ENCODE peak calls at places on chromosomes 6 and 20, in seven cellular contexts. I, T, O, H, S, W and F are unnamed samples.

GRCh38 chr6:24188571-24188970 is 62.6 kb downstream of the NRSN1 start:
- DNase-seq in I (no peak), T (no peak), O (no peak), H (no peak), S (no peak), W (no peak), F (no peak)

GRCh38 chr6:137717074-137718073 is 149.7 kb upstream of the TNFAIP3 start:
- DNase-seq in I (no peak), T (no peak), O (no peak), H (no peak), S (no peak), W (no peak), F (no peak)

GRCh38 chr20:51749674-51750036 is 18.5 kb downstream of the ATP9A start:
- DNase-seq in I (no peak), T (no peak), O (no peak), H (no peak), S (no peak), W (no peak), F (no peak)

GRCh38 chr6:118776607-118777549 is 117.1 kb upstream of the ASF1A start:
- DNase-seq in I (peak; percentile 20), T (peak; percentile 64), O (peak; percentile 53), H (peak; percentile 23), S (peak; percentile 64), W (peak; percentile 62), F (no peak)

GRCh38 chr6:8441452-8441851 is 6.1 kb upstream of the SLC35B3 start:
- DNase-seq in I (no peak), T (no peak), O (no peak), H (no peak), S (no peak), W (no peak), F (no peak)

GRCh38 chr6:38715016-38715809 is at the start of gene DNAH8:
- DNase-seq in I (no peak), T (no peak), O (peak; percentile 49), H (peak; percentile 23), S (peak; percentile 47), W (no peak), F (peak; percentile 36)

GRCh38 chr6:29631209-29631810 is 1.7 kb downstream of the GABBR1 start:
- DNase-seq in I (no peak), T (no peak), O (peak; percentile 68), H (no peak), S (no peak), W (peak; percentile 56), F (no peak)

GRCh38 chr20:17615645-17616479 is 46.0 kb downstream of the DSTN start:
- DNase-seq in I (no peak), T (no peak), O (no peak), H (peak; percentile 5), S (peak; percentile 9), W (no peak), F (no peak)

GRCh38 chr6:91895592-91895991 is 1308.7 kb upstream of the MAP3K7 start:
- DNase-seq in I (no peak), T (no peak), O (no peak), H (no peak), S (no peak), W (no peak), F (no peak)

GRCh38 chr20:9112541-9113515 is 43.9 kb downstream of the PLCB4 start:
- DNase-seq in I (no peak), T (no peak), O (no peak), H (no peak), S (no peak), W (no peak), F (no peak)

GRCh38 chr6:35640017-35640664 is 48.6 kb downstream of the FKBP5 start:
- DNase-seq in I (no peak), T (no peak), O (no peak), H (no peak), S (no peak), W (no peak), F (no peak)

GRCh38 chr6:38612386-38612965 is 27.3 kb downstream of the BTBD9 start:
- DNase-seq in I (no peak), T (no peak), O (no peak), H (no peak), S (no peak), W (no peak), F (no peak)

GRCh38 chr6:36123270-36124139 is 6.8 kb upstream of the MAPK13 start:
- DNase-seq in I (no peak), T (peak; percentile 83), O (peak; percentile 93), H (peak; percentile 69), S (peak; percentile 89), W (peak; percentile 94), F (peak; percentile 58)

GRCh38 chr20:55394592-55394991 is 610.7 kb downstream of the CBLN4 start:
- DNase-seq in I (no peak), T (no peak), O (no peak), H (no peak), S (no peak), W (no peak), F (no peak)

GRCh38 chr6:49527315-49527714 is 23.2 kb upstream of the C6orf141 start:
- DNase-seq in I (no peak), T (no peak), O (no peak), H (no peak), S (no peak), W (no peak), F (no peak)

GRCh38 chr6:42279966-42280629 is 62.4 kb upstream of the MRPS10 start:
- DNase-seq in I (no peak), T (no peak), O (no peak), H (no peak), S (no peak), W (no peak), F (no peak)

GRCh38 chr20:60224914-60225313 is 266.7 kb downstream of the CDH26 start:
- DNase-seq in I (no peak), T (peak; percentile 38), O (peak; percentile 43), H (no peak), S (peak; percentile 52), W (peak; percentile 65), F (no peak)

DNA sequence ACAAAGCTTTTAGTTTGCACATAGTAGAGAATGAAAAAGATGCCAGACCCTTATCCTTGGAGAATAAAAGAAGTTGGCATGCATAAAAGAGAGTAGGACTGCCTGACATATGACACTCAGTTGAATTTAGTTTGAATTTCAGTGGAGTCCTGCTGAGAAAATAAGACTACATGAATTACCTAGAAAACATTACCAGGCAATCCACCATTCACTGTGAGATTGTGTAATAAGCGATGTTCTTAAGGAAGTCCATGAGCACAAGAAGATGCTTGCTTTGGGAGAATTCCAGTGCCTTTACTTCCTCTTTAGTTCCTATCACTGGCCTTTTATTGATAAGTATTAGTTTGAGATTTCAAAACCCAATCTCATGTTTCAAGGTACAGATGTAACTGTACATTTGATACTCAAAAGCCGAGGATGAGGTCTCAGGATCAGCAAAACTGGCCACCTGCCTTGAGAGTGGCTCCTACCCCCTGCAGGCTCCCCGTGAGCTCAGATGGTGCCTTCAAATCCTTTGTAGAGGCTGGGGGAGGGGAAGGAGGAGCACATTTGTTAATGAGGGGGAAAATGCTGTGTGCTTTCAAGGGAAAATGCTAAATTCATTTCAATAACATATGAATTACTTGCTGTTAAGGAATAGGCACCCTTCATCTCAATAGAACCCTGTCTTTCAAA is 11.2 kb upstream of the UNC93A start:
- DNase-seq in I (no peak), T (no peak), O (no peak), H (no peak), S (no peak), W (no peak), F (no peak)
- TF ChIP-seq TAF1 in I (no peak), T (no peak), O (no peak), H (no peak), S (no peak), W (no peak), F (no peak)

GRCh38 chr20:49288784-49289696 is 11.2 kb upstream of the ZNFX1 start:
- DNase-seq in I (no peak), T (no peak), O (no peak), H (no peak), S (no peak), W (no peak), F (no peak)
- TF ChIP-seq POLR2AphosphoS5 in I (peak; percentile 80), T (peak; percentile 67), O (peak; percentile 97), H (peak; percentile 95), S (peak; percentile 12), W (peak; percentile 68), F (peak; percentile 85)

GRCh38 chr20:62902926-62903615 is 23.2 kb downstream of the DIDO1 start:
- DNase-seq in I (no peak), T (no peak), O (no peak), H (no peak), S (no peak), W (no peak), F (no peak)
- TF ChIP-seq TAF1 in I (no peak), T (no peak), O (no peak), H (no peak), S (no peak), W (no peak), F (no peak)

DNA sequence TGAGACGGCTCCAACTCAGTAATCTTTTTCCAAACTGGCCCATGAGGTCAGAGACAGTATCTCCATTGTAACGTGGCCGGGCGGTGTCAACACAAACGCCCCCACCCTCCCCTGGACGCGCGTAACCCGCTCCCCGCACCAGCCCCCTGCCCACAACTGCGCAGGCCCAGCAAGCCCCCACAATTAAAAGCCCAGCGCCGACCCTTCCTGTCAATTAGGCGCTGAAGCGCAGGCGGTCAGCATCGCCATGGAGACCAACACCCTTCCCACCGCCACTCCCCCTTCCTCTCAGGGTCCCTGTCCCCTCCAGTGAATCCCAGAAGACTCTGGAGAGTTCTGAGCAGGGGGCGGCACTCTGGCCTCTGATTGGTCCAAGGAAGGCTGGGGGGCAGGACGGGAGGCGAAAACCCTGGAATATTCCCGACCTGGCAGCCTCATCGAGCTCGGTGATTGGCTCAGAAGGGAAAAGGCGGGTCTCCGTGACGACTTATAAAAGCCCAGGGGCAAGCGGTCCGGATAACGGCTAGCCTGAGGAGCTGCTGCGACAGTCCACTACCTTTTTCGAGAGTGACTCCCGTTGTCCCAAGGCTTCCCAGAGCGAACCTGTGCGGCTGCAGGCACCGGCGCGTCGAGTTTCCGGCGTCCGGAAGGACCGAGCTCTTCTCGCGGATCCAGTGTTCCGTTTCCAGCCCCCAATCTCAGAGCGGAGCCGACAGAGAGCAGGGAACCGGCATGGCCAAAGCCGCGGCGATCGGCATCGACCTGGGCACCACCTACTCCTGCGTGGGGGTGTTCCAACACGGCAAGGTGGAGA is at the start of the genes HSPA1A and HSPA1L:
- DNase-seq in I (no peak), T (peak; percentile 95), O (peak; percentile 91), H (peak; percentile 57), S (peak; percentile 94), W (peak; percentile 97), F (peak; percentile 47)
- TF ChIP-seq POLR2AphosphoS5 in I (peak; percentile 93), T (peak; percentile 99), O (peak; percentile 98), H (peak; percentile 46), S (peak; percentile 100), W (peak; percentile 99), F (peak; percentile 70)

GRCh38 chr20:64055893-64056638 is 6.6 kb upstream of the SOX18 start:
- DNase-seq in I (no peak), T (peak; percentile 90), O (no peak), H (no peak), S (peak; percentile 57), W (no peak), F (no peak)
- TF ChIP-seq TAF1 in I (no peak), T (peak; percentile 72), O (no peak), H (no peak), S (no peak), W (no peak), F (no peak)